ENCODE peak calls at places on chromosomes 6 and 20, in ten cellular contexts. W is cardiac muscle cell; H is CD8-positive, alpha-beta memory T cell; Z is suprapubic skin; I is A549; G is right lobe of liver; Q is aorta; P is esophagus squamous epithelium; X is vagina; T is sigmoid colon. Y is an unnamed sample.

GRCh38 chr6:6925391-6926164 is 182.2 kb upstream of the RREB1 start:
- DNase-seq in Z (no peak), W (no peak), X (no peak), T (no peak), H (no peak), Q (no peak), G (no peak), I (no peak), P (no peak), Y (no peak)

GRCh38 chr6:55528624-55529023 is 50.4 kb downstream of the HMGCLL1 start:
- DNase-seq in W (peak; percentile 41), G (no peak), H (no peak), Q (no peak), X (no peak), T (no peak), Z (no peak), P (no peak), I (peak; percentile 2), Y (no peak)

GRCh38 chr20:44858959-44859358 is 26.5 kb upstream of the YWHAB start:
- DNase-seq in T (no peak), W (peak; percentile 10), G (no peak), H (peak; percentile 9), I (no peak), Z (no peak), P (no peak), Q (no peak), X (no peak), Y (no peak)

GRCh38 chr6:147820520-147820919 is 312.0 kb downstream of the SAMD5 start:
- DNase-seq in W (no peak), T (no peak), P (no peak), H (no peak), Q (no peak), X (no peak), Z (no peak), I (no peak), G (no peak), Y (no peak)

GRCh38 chr6:129440691-129441090 is 269.3 kb downstream of the ARHGAP18 start:
- DNase-seq in I (no peak), Q (no peak), P (no peak), H (no peak), T (no peak), W (peak; percentile 26), G (no peak), Z (no peak), X (no peak), Y (no peak)

GRCh38 chr20:54397292-54398155 is 77.9 kb upstream of the DOK5 start:
- DNase-seq in Q (no peak), G (no peak), X (no peak), W (no peak), T (no peak), H (no peak), I (no peak), Z (no peak), P (no peak), Y (no peak)

GRCh38 chr20:3121955-3122610 is 37.6 kb upstream of the AVP start:
- DNase-seq in Z (no peak), I (no peak), P (no peak), W (no peak), H (no peak), Q (no peak), G (no peak), X (no peak), T (peak; percentile 30), Y (no peak)

GRCh38 chr6:157562997-157563396 is 182.0 kb downstream of the ZDHHC14 start:
- DNase-seq in H (no peak), T (no peak), W (no peak), X (no peak), Q (no peak), I (no peak), P (no peak), Z (no peak), G (no peak), Y (no peak)

GRCh38 chr6:166957087-166957804 is 896 bp upstream of the RNASET2 start:
- DNase-seq in W (peak; percentile 33), H (peak; percentile 68), T (peak; percentile 84), I (no peak), G (peak; percentile 64), P (peak; percentile 13), X (no peak), Q (no peak), Z (no peak), Y (peak; percentile 83)

GRCh38 chr6:166958926-166959861 is 2.8 kb upstream of the RNASET2 start:
- DNase-seq in T (no peak), Q (no peak), X (no peak), P (no peak), I (no peak), H (peak; percentile 73), G (no peak), Z (no peak), W (peak; percentile 20), Y (no peak)

GRCh38 chr6:166956444-166957086 is at the start of gene RNASET2:
- DNase-seq in H (peak; percentile 98), P (peak; percentile 81), T (peak; percentile 98), W (peak; percentile 94), Z (peak; percentile 98), Q (peak; percentile 100), G (peak; percentile 99), X (no peak), I (peak; percentile 54), Y (peak; percentile 100)

GRCh38 chr6:166955865-166956443 is 396 bp downstream of the RNASET2 start:
- DNase-seq in W (no peak), I (peak; percentile 6), X (no peak), Q (no peak), T (no peak), G (peak; percentile 60), Z (no peak), H (no peak), P (no peak), Y (no peak)

GRCh38 chr6:166957805-166958076 is 1.4 kb upstream of the RNASET2 start:
- DNase-seq in G (no peak), P (no peak), W (no peak), I (no peak), H (no peak), Q (no peak), T (no peak), X (no peak), Z (no peak), Y (no peak)
- H3K4me1 ChIP-seq in G (no peaks in the 10 kb centered on the region), P (peaks cover 9% of the 10 kb centered on the region), W (no peaks in the 10 kb centered on the region), I (no peaks in the 10 kb centered on the region), H (peaks cover 52% of the 10 kb centered on the region), Q (peaks cover 1% of the 10 kb centered on the region), T (no peaks in the 10 kb centered on the region), X (peaks cover 40% of the 10 kb centered on the region), Z (peaks cover 30% of the 10 kb centered on the region), Y (no peaks in the 10 kb centered on the region)

GRCh38 chr6:11767458-11767857 is 11.1 kb downstream of the ADTRP start:
- DNase-seq in W (no peak), G (no peak), T (no peak), Z (no peak), I (no peak), Q (no peak), P (no peak), X (no peak), H (no peak), Y (no peak)

GRCh38 chr6:11764250-11764604 is 14.4 kb downstream of the ADTRP start:
- DNase-seq in W (no peak), T (no peak), I (no peak), P (no peak), H (no peak), Q (no peak), Z (no peak), G (no peak), X (no peak), Y (no peak)

GRCh38 chr6:11766056-11766455 is 12.5 kb downstream of the ADTRP start:
- DNase-seq in W (peak; percentile 25), G (no peak), Z (no peak), T (no peak), P (no peak), Q (no peak), I (no peak), H (no peak), X (no peak), Y (no peak)

GRCh38 chr6:11769244-11769643 is 9.4 kb downstream of the ADTRP start:
- DNase-seq in W (no peak), G (no peak), I (no peak), Q (no peak), P (no peak), T (no peak), Z (no peak), X (no peak), H (no peak), Y (no peak)

DNA sequence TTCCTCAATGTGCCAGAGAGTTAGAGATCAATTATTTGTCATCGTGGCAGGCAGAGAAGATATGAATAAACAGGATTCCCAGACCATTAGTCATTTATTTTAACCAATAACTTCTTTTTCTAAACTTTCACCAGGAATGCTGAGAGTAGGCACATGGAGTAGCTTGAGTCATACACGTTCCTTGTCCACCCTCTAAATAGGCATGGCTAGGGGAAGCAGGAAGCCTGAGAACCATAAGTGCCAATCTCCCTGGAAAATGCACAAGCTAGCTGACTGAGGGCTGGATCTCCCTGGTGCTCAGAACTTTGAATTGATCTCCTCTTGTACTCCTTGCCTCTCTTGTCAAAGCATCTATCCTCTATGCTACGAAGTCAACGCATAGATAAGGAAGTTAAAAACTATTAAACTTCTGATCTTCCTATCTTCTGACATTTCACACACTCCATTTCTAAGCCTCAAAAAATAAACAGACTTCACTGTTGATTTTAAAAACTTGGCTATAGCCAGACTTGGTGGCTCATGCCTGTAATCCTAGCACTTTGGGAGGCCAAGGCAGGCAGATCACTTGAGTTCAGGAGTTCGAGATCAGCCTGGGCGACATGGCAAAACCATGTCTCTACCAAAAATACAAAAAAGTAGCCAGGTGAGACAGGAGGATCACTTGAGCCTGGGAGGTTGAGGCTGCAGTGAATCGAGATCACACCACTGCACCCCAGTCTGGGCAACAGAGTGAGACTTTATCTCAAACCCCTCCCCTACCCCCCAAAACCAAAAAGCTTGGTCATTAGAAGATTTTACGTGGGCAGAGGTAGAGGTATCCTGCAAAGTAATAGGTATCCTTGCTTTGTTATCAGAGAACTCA is 11.8 kb downstream of the ADTRP start:
- DNase-seq in H (no peak), T (no peak), W (peak; percentile 92), G (no peak), P (no peak), Z (no peak), X (no peak), I (peak; percentile 70), Q (no peak), Y (no peak)
- H3K4me1 ChIP-seq in H (no peaks in the 10 kb centered on the region), T (no peaks in the 10 kb centered on the region), W (peaks cover 37% of the 10 kb centered on the region), G (no peaks in the 10 kb centered on the region), P (peaks cover 48% of the 10 kb centered on the region), Z (peaks cover 60% of the 10 kb centered on the region), X (peaks cover 51% of the 10 kb centered on the region), I (peaks cover 60% of the 10 kb centered on the region), Q (peaks cover 10% of the 10 kb centered on the region), Y (no peaks in the 10 kb centered on the region)

DNA sequence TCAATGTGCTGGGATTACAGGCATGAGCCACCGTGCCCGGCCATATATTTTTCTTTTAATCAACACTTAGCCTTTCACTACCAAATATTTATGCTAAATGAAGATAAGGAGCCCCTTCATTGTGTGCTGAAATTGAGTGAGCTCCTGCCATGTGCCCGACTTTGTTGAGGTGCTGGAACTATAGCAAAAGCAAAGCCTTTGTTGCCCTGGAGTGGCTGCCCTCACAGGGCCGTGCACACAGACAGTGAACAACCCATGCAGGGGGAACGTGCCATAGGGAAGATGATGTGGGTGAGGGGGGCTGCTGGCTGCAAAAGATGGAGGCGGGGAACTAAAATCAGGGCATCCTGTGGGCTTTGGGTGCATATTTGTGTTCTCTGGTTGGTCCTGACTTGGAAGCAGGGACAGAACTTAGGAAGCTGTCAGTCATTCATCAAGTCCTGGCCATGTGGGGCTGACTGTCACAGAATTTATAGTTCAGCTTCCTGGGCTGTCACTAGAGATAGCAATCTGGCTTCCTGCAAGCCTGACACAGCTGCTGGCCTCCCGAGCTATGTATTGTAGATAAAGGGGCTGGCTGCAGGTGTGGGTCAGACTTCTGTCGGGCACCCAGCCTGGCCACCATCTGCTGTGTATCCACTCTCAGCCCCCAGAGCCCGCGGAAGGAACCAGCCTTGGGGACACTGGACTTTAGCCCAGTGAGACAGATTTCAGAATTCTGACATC is 56.8 kb upstream of the MPC1 start:
- DNase-seq in Z (no peak), Q (no peak), X (no peak), P (no peak), T (no peak), H (no peak), W (no peak), G (no peak), I (no peak), Y (no peak)
- H3K4me1 ChIP-seq in Z (peaks cover 12% of the 10 kb centered on the region), Q (no peaks in the 10 kb centered on the region), X (peaks cover 4% of the 10 kb centered on the region), P (no peaks in the 10 kb centered on the region), T (no peaks in the 10 kb centered on the region), H (peaks cover 16% of the 10 kb centered on the region), W (no peaks in the 10 kb centered on the region), G (no peaks in the 10 kb centered on the region), I (no peaks in the 10 kb centered on the region), Y (no peaks in the 10 kb centered on the region)

GRCh38 chr20:59340186-59340885 is 39.9 kb downstream of the EDN3 start:
- DNase-seq in W (no peak), I (no peak), X (no peak), T (no peak), Q (no peak), Z (no peak), G (no peak), H (no peak), P (no peak), Y (no peak)
- H3K4me1 ChIP-seq in W (no peaks in the 10 kb centered on the region), I (no peaks in the 10 kb centered on the region), X (peaks cover 5% of the 10 kb centered on the region), T (no peaks in the 10 kb centered on the region), Q (no peaks in the 10 kb centered on the region), Z (peaks cover 8% of the 10 kb centered on the region), G (no peaks in the 10 kb centered on the region), H (no peaks in the 10 kb centered on the region), P (no peaks in the 10 kb centered on the region), Y (no peaks in the 10 kb centered on the region)

Y was measured in Peyer's patch.